ENCODE peak calls at places on chromosome 17, in seven cellular contexts. T, Q, P, M, V, A and S are unnamed samples.

GRCh38 chr17:2634361-2634960 is 41.0 kb downstream of the PAFAH1B1 start:
- DNase-seq in M (peak), A (no peak), P (no peak), T (no peak), V (no peak), Q (no peak), S (no peak)

GRCh38 chr17:74446551-74447500 is 14.9 kb downstream of the GPRC5C start:
- DNase-seq in V (no peak), M (no peak), P (no peak), T (no peak), Q (no peak), A (no peak), S (no peak)

GRCh38 chr17:48472485-48473281 is 42.7 kb upstream of the SKAP1 start:
- DNase-seq in M (peak), A (no peak), Q (no peak), P (no peak), V (no peak), T (no peak), S (no peak)

GRCh38 chr17:29163563-29163962 is 16.6 kb downstream of the MYO18A start:
- DNase-seq in T (no peak), Q (no peak), V (no peak), P (no peak), A (no peak), M (no peak), S (no peak)

GRCh38 chr17:6374761-6375312 is 60.1 kb downstream of the AIPL1 start:
- DNase-seq in T (no peak), P (peak), Q (no peak), M (peak), A (peak), V (no peak), S (no peak)

GRCh38 chr17:8289103-8289397 is 580 bp downstream of the RANGRF start:
- DNase-seq in Q (no peak), M (peak), P (peak), A (no peak), V (no peak), T (no peak), S (no peak)

GRCh38 chr17:64196626-64197025 is 66.4 kb downstream of the TEX2 start:
- DNase-seq in M (no peak), A (no peak), Q (no peak), V (no peak), T (no peak), P (no peak), S (no peak)

GRCh38 chr17:63911657-63912100 is 621 bp upstream of the CSHL1 start:
- DNase-seq in M (peak), V (no peak), Q (peak), T (no peak), P (peak), A (peak), S (no peak)

GRCh38 chr17:61410555-61411089 is 11.0 kb downstream of the TBX2 start:
- DNase-seq in Q (no peak), A (no peak), T (no peak), M (no peak), V (no peak), P (peak), S (peak)

GRCh38 chr17:31517524-31517923 is 126.0 kb downstream of the RAB11FIP4 start:
- DNase-seq in A (peak), V (no peak), M (no peak), P (peak), T (peak), Q (no peak), S (no peak)

GRCh38 chr17:19327039-19327776 is 35.3 kb downstream of the B9D1 start:
- DNase-seq in V (no peak), P (peak), Q (no peak), M (peak), A (no peak), T (no peak), S (no peak)

GRCh38 chr17:50576864-50577263 is 16.3 kb downstream of the CACNA1G start:
- DNase-seq in V (no peak), Q (no peak), M (no peak), T (no peak), A (no peak), P (no peak), S (no peak)

GRCh38 chr17:28745052-28745776 is 1.4 kb downstream of the TRAF4 start:
- DNase-seq in V (no peak), T (peak), P (peak), Q (no peak), M (no peak), A (peak), S (peak)

GRCh38 chr17:34683390-34683789 is 104.0 kb downstream of the TMEM132E start:
- DNase-seq in P (no peak), T (no peak), Q (no peak), A (no peak), V (no peak), M (no peak), S (no peak)

GRCh38 chr17:37802061-37802460 is 57.2 kb upstream of the HNF1B start:
- DNase-seq in V (no peak), M (no peak), Q (no peak), A (no peak), T (no peak), P (no peak), S (no peak)

GRCh38 chr17:33436321-33436720 is 143.2 kb upstream of the ASIC2 start:
- DNase-seq in T (no peak), P (no peak), V (no peak), Q (no peak), M (no peak), A (peak), S (no peak)

GRCh38 chr17:751269-752001 is 629 bp downstream of the GEMIN4 start:
- DNase-seq in T (no peak), A (peak), M (no peak), P (peak), Q (peak), V (no peak), S (no peak)

GRCh38 chr17:74148901-74149596 is 54.4 kb upstream of the RPL38 start:
- DNase-seq in M (no peak), A (no peak), V (no peak), Q (no peak), P (no peak), T (no peak), S (no peak)

GRCh38 chr17:7102421-7102820 is 12.2 kb downstream of the ASGR2 start:
- DNase-seq in Q (peak), V (no peak), M (no peak), T (no peak), A (no peak), P (no peak), S (no peak)

GRCh38 chr17:82328141-82328993 is 5.2 kb downstream of the SECTM1 start:
- DNase-seq in T (peak), A (no peak), V (no peak), M (no peak), P (no peak), Q (no peak), S (no peak)

DNA sequence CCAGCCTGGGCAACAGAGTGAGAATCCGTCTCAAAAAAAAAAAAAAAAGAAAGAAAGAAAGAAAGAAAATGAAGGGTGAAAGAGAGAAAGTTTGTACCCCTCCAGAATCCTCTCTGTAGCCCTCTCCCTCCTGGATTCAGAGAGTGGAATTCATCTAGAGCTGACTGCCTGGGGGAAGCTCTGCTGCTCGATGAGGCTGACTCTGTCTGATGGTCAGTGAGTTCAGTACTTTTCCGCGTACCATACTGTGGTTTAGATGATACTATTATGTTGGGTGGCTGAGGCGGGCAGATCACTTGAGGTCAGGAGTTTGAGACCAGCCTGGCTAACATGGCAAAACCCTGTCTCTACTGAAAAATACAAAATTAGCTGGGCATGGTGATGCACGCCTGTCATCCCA is 14.8 kb downstream of the TMEM94 start:
- DNase-seq in V (no peak), Q (no peak), A (no peak), T (no peak), P (no peak), M (no peak), S (no peak)
- TF ChIP-seq SP1 in V (no peak), Q (no peak), A (no peak), T (no peak), P (no peak), M (no peak), S (no peak)

GRCh38 chr17:81117672-81118198 is 47.6 kb upstream of the PVALEF start:
- DNase-seq in T (no peak), Q (no peak), A (no peak), V (no peak), M (no peak), P (no peak), S (no peak)
- TF ChIP-seq SP1 in T (no peak), Q (no peak), A (no peak), V (no peak), M (no peak), P (no peak), S (no peak)

DNA sequence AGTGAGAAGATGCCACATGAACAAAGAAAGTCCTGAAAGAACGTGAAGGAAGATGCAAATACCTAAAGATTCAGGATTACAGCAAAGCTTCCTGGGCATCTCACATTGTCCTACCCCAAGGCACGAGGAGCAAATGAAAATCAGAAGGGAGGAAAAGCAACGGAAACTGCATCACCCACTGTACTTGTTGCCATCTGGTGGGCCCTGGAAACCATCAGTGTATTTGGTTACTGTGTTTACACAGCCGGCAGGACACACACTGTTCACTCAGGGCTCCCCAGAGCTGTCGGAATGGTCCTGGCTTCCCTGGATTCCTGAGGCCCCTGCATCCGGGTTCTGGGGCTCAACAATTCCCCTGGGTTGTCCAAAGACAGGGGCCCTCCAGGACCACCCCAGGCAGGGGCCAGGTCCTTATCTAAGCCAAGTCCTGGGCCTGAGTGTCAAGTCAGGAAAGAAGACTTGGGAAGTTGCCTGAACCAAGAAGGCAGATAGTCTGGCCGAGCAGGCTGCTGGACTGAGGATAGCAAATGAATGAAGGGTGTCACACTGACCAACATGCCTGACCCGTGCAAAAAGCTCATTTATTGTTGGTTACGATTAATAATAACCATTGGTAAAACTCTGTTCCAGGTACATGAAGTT is 52.8 kb downstream of the SOX9 start:
- DNase-seq in Q (no peak), M (no peak), V (no peak), P (no peak), A (no peak), T (peak), S (no peak)
- TF ChIP-seq SP1 in Q (no peak), M (no peak), V (no peak), P (no peak), A (no peak), T (no peak), S (no peak)

GRCh38 chr17:40086150-40087044 is 14.0 kb downstream of the NR1D1 start:
- DNase-seq in M (no peak), T (peak), P (peak), Q (peak), A (peak), V (no peak), S (no peak)
- TF ChIP-seq SP1 in M (no peak), T (peak), P (no peak), Q (no peak), A (no peak), V (no peak), S (no peak)

GRCh38 chr17:42527932-42528331 is 8.1 kb upstream of the NAGLU start:
- DNase-seq in P (no peak), V (no peak), T (peak), Q (no peak), M (no peak), A (no peak), S (no peak)
- TF ChIP-seq SP1 in P (no peak), V (no peak), T (no peak), Q (no peak), M (no peak), A (no peak), S (no peak)

DNA sequence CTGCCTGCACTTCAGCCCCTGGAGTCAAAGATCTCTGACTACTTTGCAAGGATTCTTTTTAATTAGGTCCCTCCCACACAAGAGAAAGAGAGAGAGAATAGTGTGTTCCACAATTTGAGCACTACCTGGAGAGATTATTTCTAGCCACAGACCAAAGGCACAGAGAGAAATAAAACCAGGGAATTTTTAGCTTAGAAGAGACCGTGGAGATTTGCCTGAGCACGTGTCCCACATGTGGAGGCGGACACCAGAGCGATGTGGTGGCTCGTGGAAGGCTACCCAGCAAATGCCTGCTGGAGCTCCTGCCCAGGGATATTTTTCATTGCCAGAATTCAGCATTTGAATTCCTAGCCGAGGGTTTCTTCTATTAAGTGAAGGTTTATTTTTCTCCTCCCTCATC is 50.6 kb downstream of the MGAT5B start:
- DNase-seq in P (no peak), Q (no peak), M (no peak), T (no peak), A (no peak), V (no peak), S (no peak)
- TF ChIP-seq SP1 in P (no peak), Q (no peak), M (no peak), T (no peak), A (no peak), V (no peak), S (no peak)

GRCh38 chr17:16492613-16493290 is 759 bp upstream of the LRRC75A start:
- DNase-seq in M (no peak), V (no peak), P (no peak), A (no peak), Q (no peak), T (no peak), S (no peak)

GRCh38 chr17:16493470-16494048 is 1.6 kb upstream of the LRRC75A start:
- DNase-seq in Q (no peak), T (no peak), A (no peak), P (no peak), V (no peak), M (no peak), S (no peak)

GRCh38 chr17:16491131-16491702 is 776 bp downstream of the LRRC75A start:
- DNase-seq in P (peak), T (no peak), M (no peak), Q (no peak), V (no peak), A (no peak), S (peak)

GRCh38 chr17:16488572-16488997 is 3.4 kb downstream of the LRRC75A start:
- DNase-seq in M (no peak), P (no peak), T (no peak), V (no peak), A (peak), Q (no peak), S (no peak)

GRCh38 chr17:16491703-16492612 is at the start of gene LRRC75A:
- DNase-seq in M (no peak), T (no peak), V (no peak), P (peak), A (peak), Q (peak), S (no peak)
- TF ChIP-seq SP1 in M (no peak), T (no peak), V (no peak), P (no peak), A (no peak), Q (no peak), S (no peak)